ENCODE peak calls at places on chromosomes 6 and 20, in eight cellular contexts. D is Karpas-422; P is uterus; S is naive thymus-derived CD4-positive, alpha-beta T cell; O is cardiac muscle cell; T is GM12865; M is CD8-positive, alpha-beta memory T cell; J is CD4-positive, CD25-positive, alpha-beta regulatory T cell. L is an unnamed sample.
A peak's percentile ranks its signal among the peaks of the same experiment; 100 is the strongest.

GRCh38 chr20:31617432-31618104 is 12.5 kb downstream of the ID1 start:
- DNase-seq in D (no peak), P (no peak), S (no peak), O (no peak), T (peak; percentile 43), M (no peak), J (no peak), L (no peak)

GRCh38 chr6:34027445-34027936 is 118.4 kb downstream of the GRM4 start:
- DNase-seq in D (peak; percentile 83), P (peak; percentile 34), S (peak; percentile 78), O (peak; percentile 38), T (peak; percentile 49), M (peak; percentile 50), J (peak; percentile 56), L (no peak)

GRCh38 chr6:119479860-119480655 is 130.5 kb upstream of the MAN1A1 start:
- DNase-seq in D (no peak), P (no peak), S (no peak), O (peak; percentile 86), T (no peak), M (no peak), J (no peak), L (peak; percentile 55)

GRCh38 chr6:140388141-140388802 is 1013.8 kb upstream of the CITED2 start:
- DNase-seq in D (no peak), P (no peak), S (no peak), O (no peak), T (no peak), M (no peak), J (no peak), L (no peak)

GRCh38 chr6:168050861-168051586 is 28.0 kb downstream of the FRMD1 start:
- DNase-seq in D (no peak), P (no peak), S (no peak), O (peak; percentile 56), T (no peak), M (no peak), J (no peak), L (no peak)

GRCh38 chr6:21826031-21826430 is 232.5 kb downstream of the SOX4 start:
- DNase-seq in D (no peak), P (no peak), S (no peak), O (no peak), T (no peak), M (no peak), J (no peak), L (no peak)

GRCh38 chr6:164757451-164757850 is 552.0 kb downstream of the C6orf118 start:
- DNase-seq in D (no peak), P (no peak), S (no peak), O (no peak), T (no peak), M (no peak), J (no peak), L (no peak)

GRCh38 chr6:89487864-89488263 is 54.9 kb downstream of the ANKRD6 start:
- DNase-seq in D (no peak), P (no peak), S (no peak), O (no peak), T (no peak), M (no peak), J (no peak), L (no peak)

GRCh38 chr6:73985891-73986290 is 289.9 kb downstream of the CD109 start:
- DNase-seq in D (peak; percentile 43), P (no peak), S (no peak), O (no peak), T (peak; percentile 1), M (no peak), J (no peak), L (peak; percentile 12)

GRCh38 chr6:92043782-92044181 is 1375.6 kb downstream of the EPHA7 start:
- DNase-seq in D (no peak), P (no peak), S (no peak), O (no peak), T (no peak), M (no peak), J (no peak), L (no peak)

GRCh38 chr20:32957451-32957850 is 46.8 kb downstream of the SUN5 start:
- DNase-seq in D (peak; percentile 34), P (no peak), S (no peak), O (no peak), T (no peak), M (no peak), J (no peak), L (no peak)

GRCh38 chr6:39294133-39294532 is 20.1 kb downstream of the KCNK17 start:
- DNase-seq in D (no peak), P (no peak), S (no peak), O (no peak), T (no peak), M (no peak), J (no peak), L (no peak)

GRCh38 chr20:57712851-57713504 is 3.2 kb upstream of the PMEPA1 start:
- DNase-seq in D (no peak), P (no peak), S (no peak), O (no peak), T (no peak), M (no peak), J (no peak), L (no peak)

GRCh38 chr6:100186552-100186951 is 192.5 kb upstream of the MCHR2 start:
- DNase-seq in D (no peak), P (no peak), S (no peak), O (no peak), T (no peak), M (no peak), J (no peak), L (no peak)

GRCh38 chr6:14177413-14178082 is 60.0 kb downstream of the CD83 start:
- DNase-seq in D (no peak), P (no peak), S (no peak), O (no peak), T (no peak), M (no peak), J (no peak), L (no peak)

GRCh38 chr20:62122659-62123449 is 579 bp downstream of the LSM14B start:
- DNase-seq in D (peak; percentile 74), P (peak; percentile 43), S (peak; percentile 37), O (peak; percentile 48), T (peak; percentile 45), M (peak; percentile 46), J (peak; percentile 34), L (no peak)

GRCh38 chr6:37005827-37006514 is 516 bp downstream of the FGD2 start:
- DNase-seq in D (no peak), P (no peak), S (no peak), O (no peak), T (no peak), M (no peak), J (no peak), L (no peak)
- H3K4me3 ChIP-seq in D (peak overlapping the region; percentile 74), P (no peak overlapping the region), S (peak overlapping the region; percentile 4), O (no peak overlapping the region), T (peak overlapping the region; percentile 78), M (no peak overlapping the region), J (peak overlapping the region; percentile 58), L (no peak overlapping the region)

GRCh38 chr6:27623103-27623502 is 150.2 kb upstream of the ZNF184 start:
- DNase-seq in D (no peak), P (no peak), S (no peak), O (no peak), T (no peak), M (no peak), J (no peak), L (no peak)

GRCh38 chr6:27617046-27617687 is 144.3 kb upstream of the ZNF184 start:
- DNase-seq in D (no peak), P (no peak), S (no peak), O (peak; percentile 42), T (peak; percentile 28), M (no peak), J (no peak), L (no peak)

GRCh38 chr6:27619436-27619835 is 146.5 kb upstream of the ZNF184 start:
- DNase-seq in D (no peak), P (no peak), S (no peak), O (no peak), T (no peak), M (no peak), J (no peak), L (no peak)

GRCh38 chr6:27616313-27617045 is 143.6 kb upstream of the ZNF184 start:
- DNase-seq in D (no peak), P (no peak), S (no peak), O (no peak), T (no peak), M (no peak), J (no peak), L (no peak)

DNA sequence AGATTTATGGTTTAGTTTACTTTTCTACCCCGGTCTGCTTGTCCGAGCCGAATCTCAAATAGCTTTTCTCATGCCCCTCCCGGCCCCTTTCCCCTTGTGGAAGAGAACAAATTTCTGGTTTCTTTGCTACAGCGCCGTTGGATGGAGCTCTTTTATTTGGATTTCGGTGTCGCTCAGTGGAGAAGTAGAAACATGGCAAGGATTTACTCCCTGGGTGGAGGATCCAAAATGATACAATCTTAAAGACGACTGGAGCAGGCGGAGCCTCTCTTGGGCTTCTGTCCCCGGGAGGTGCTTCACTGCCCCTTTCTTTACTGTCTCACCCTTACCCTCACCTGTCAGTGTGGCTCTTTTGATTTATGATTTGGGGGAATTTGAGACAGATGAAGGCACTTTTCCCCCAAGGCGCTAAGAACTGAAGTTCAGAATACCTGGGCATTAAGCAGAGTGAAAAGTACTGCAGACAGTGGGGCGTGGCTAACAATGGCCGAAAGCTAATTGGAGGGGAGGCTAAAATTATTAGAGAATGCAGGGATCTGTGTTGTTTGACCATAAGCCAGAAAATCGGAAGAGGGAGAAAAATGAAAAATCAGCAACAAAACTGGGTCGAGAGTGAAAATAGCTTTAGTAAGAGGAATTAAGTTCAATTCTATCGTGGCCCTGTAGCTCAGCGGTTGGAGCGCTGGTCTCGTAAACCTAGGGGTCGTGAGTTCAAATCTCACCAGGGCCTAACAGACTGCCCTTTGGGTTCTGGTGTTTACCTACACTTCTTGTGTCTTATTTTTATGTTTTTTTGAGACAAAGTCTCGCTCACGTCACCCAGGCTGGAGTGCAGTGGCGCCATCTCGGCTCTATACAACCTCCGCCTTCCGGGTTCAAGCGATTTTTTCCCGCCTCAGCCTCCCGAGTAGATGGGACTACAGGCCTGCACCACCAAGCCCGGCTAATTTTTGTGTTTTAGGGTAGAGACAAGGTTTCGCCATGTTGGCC is 145.1 kb upstream of the ZNF184 start:
- DNase-seq in D (no peak), P (no peak), S (no peak), O (peak; percentile 70), T (peak; percentile 66), M (no peak), J (no peak), L (no peak)
- H3K4me3 ChIP-seq in D (no peak overlapping the region), P (no peak overlapping the region), S (no peak overlapping the region), O (peak overlapping the region; percentile 54), T (peak overlapping the region; percentile 76), M (no peak overlapping the region), J (no peak overlapping the region), L (peak overlapping the region; percentile 57)

DNA sequence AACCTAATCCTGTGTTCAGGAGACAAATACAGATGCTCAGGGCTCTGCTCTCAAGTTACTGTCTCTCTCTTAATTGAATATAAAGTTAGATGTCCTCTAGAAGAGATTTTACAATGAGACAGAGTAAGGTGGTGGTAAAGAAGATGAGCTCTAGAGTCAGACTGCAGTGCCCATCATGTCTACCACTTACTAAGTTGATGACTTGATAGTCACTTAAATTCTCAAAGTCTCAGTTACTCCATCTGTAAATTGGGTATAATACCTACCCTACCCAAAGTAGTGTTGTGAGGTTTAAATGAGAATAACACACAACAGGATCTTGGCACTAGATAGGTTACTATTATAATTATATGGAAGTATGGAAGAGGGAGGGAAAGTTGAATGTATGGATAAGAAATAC is 1.6 kb downstream of the DHX35 start:
- DNase-seq in D (no peak), P (no peak), S (no peak), O (no peak), T (no peak), M (no peak), J (no peak), L (no peak)
- H3K4me3 ChIP-seq in D (peak overlapping the region; percentile 72), P (no peak overlapping the region), S (no peak overlapping the region), O (no peak overlapping the region), T (no peak overlapping the region), M (no peak overlapping the region), J (no peak overlapping the region), L (no peak overlapping the region)

GRCh38 chr6:41201784-41202181 is 834 bp upstream of the TREML2 start:
- DNase-seq in D (no peak), P (no peak), S (no peak), O (no peak), T (no peak), M (no peak), J (no peak), L (no peak)
- H3K4me3 ChIP-seq in D (no peak overlapping the region), P (no peak overlapping the region), S (peak overlapping the region; percentile 26), O (no peak overlapping the region), T (no peak overlapping the region), M (peak overlapping the region; percentile 23), J (peak overlapping the region; percentile 63), L (no peak overlapping the region)

L was measured in skeletal muscle cell.